ENCODE peak calls at places on chromosomes 3 and 15, in four cellular contexts. One of them, this sample, is unnamed.

GRCh38 chr15:59274126-59274970 is 67.7 kb downstream of the LDHAL6B start:
- DNase-seq in cardiac muscle cell: peak; percentile 70
- DNase-seq in foreskin fibroblast: peak; percentile 33
- DNase-seq in progenitor cell of endocrine pancreas: no peak
- DNase-seq in this sample: no peak

GRCh38 chr3:194313642-194314430 is 37.3 kb downstream of the CPN2 start:
- DNase-seq in foreskin fibroblast: no peak
- DNase-seq in progenitor cell of endocrine pancreas: no peak
- DNase-seq in cardiac muscle cell: peak; percentile 77
- DNase-seq in this sample: no peak

GRCh38 chr3:147572970-147573340 is 163.8 kb downstream of the ZIC1 start:
- DNase-seq in foreskin fibroblast: no peak
- DNase-seq in cardiac muscle cell: no peak
- DNase-seq in progenitor cell of endocrine pancreas: no peak
- DNase-seq in this sample: no peak

GRCh38 chr3:48695113-48695753 is 9.5 kb upstream of the NCKIPSD start:
- DNase-seq in foreskin fibroblast: peak; percentile 56
- DNase-seq in progenitor cell of endocrine pancreas: no peak
- DNase-seq in cardiac muscle cell: peak; percentile 81
- DNase-seq in this sample: no peak

GRCh38 chr3:81279481-81280273 is 481.8 kb downstream of the GBE1 start:
- DNase-seq in foreskin fibroblast: no peak
- DNase-seq in cardiac muscle cell: peak; percentile 11
- DNase-seq in progenitor cell of endocrine pancreas: no peak
- DNase-seq in this sample: no peak

GRCh38 chr3:51384730-51385473 is at the start of gene MANF:
- DNase-seq in progenitor cell of endocrine pancreas: peak; percentile 94
- DNase-seq in foreskin fibroblast: peak; percentile 99
- DNase-seq in cardiac muscle cell: peak; percentile 99
- DNase-seq in this sample: peak; percentile 90

GRCh38 chr3:35929158-35929557 is 289.8 kb downstream of the ARPP21 start:
- DNase-seq in foreskin fibroblast: peak; percentile 64
- DNase-seq in cardiac muscle cell: peak; percentile 32
- DNase-seq in progenitor cell of endocrine pancreas: no peak
- DNase-seq in this sample: no peak

GRCh38 chr3:149648525-149648924 is 9.3 kb downstream of the WWTR1 start:
- DNase-seq in foreskin fibroblast: no peak
- DNase-seq in cardiac muscle cell: peak; percentile 67
- DNase-seq in progenitor cell of endocrine pancreas: no peak
- DNase-seq in this sample: no peak

GRCh38 chr15:88385078-88385700 is 82.0 kb downstream of the MRPL46 start:
- DNase-seq in cardiac muscle cell: no peak
- DNase-seq in progenitor cell of endocrine pancreas: no peak
- DNase-seq in foreskin fibroblast: no peak
- DNase-seq in this sample: no peak

GRCh38 chr3:15467227-15468181 is 40.1 kb downstream of the EAF1 start:
- DNase-seq in progenitor cell of endocrine pancreas: no peak
- DNase-seq in foreskin fibroblast: no peak
- DNase-seq in cardiac muscle cell: peak; percentile 9
- DNase-seq in this sample: no peak

GRCh38 chr3:64084640-64085039 is 61.3 kb upstream of the PSMD6 start:
- DNase-seq in progenitor cell of endocrine pancreas: no peak
- DNase-seq in foreskin fibroblast: peak; percentile 70
- DNase-seq in cardiac muscle cell: peak; percentile 28
- DNase-seq in this sample: no peak

GRCh38 chr3:12284591-12284990 is 4.3 kb upstream of the PPARG start:
- DNase-seq in foreskin fibroblast: no peak
- DNase-seq in progenitor cell of endocrine pancreas: no peak
- DNase-seq in cardiac muscle cell: no peak
- DNase-seq in this sample: no peak

GRCh38 chr15:74907277-74907870 is 723 bp upstream of the FAM219B start:
- DNase-seq in foreskin fibroblast: no peak
- DNase-seq in cardiac muscle cell: peak; percentile 17
- DNase-seq in progenitor cell of endocrine pancreas: no peak
- DNase-seq in this sample: no peak

GRCh38 chr15:64979252-64979710 is 10.4 kb downstream of the SPG21 start:
- DNase-seq in progenitor cell of endocrine pancreas: no peak
- DNase-seq in cardiac muscle cell: no peak
- DNase-seq in foreskin fibroblast: no peak
- DNase-seq in this sample: no peak

GRCh38 chr3:45773044-45773443 is 23.3 kb downstream of the SLC6A20 start:
- DNase-seq in cardiac muscle cell: no peak
- DNase-seq in progenitor cell of endocrine pancreas: no peak
- DNase-seq in foreskin fibroblast: no peak
- DNase-seq in this sample: no peak

GRCh38 chr3:78390221-78390620 is 1350.3 kb downstream of the ROBO2 start:
- DNase-seq in cardiac muscle cell: no peak
- DNase-seq in progenitor cell of endocrine pancreas: no peak
- DNase-seq in foreskin fibroblast: no peak
- DNase-seq in this sample: no peak

GRCh38 chr15:63283126-63283525 is 5.7 kb downstream of the APH1B start:
- DNase-seq in cardiac muscle cell: no peak
- DNase-seq in progenitor cell of endocrine pancreas: no peak
- DNase-seq in foreskin fibroblast: no peak
- DNase-seq in this sample: no peak

GRCh38 chr15:60646595-60646994 is 167.7 kb upstream of the ICE2 start:
- DNase-seq in progenitor cell of endocrine pancreas: no peak
- DNase-seq in foreskin fibroblast: no peak
- DNase-seq in cardiac muscle cell: no peak
- DNase-seq in this sample: no peak

GRCh38 chr3:156051651-156052050 is 68.7 kb upstream of the KCNAB1 start:
- DNase-seq in cardiac muscle cell: no peak
- DNase-seq in progenitor cell of endocrine pancreas: no peak
- DNase-seq in foreskin fibroblast: no peak
- DNase-seq in this sample: no peak

GRCh38 chr3:151581046-151581445 is 120.2 kb upstream of the IGSF10 start:
- DNase-seq in foreskin fibroblast: no peak
- DNase-seq in progenitor cell of endocrine pancreas: no peak
- DNase-seq in cardiac muscle cell: peak; percentile 30
- DNase-seq in this sample: no peak

GRCh38 chr3:94036909-94037507 is 8.6 kb upstream of the STX19 start:
- DNase-seq in cardiac muscle cell: peak; percentile 51
- DNase-seq in foreskin fibroblast: peak; percentile 30
- DNase-seq in progenitor cell of endocrine pancreas: no peak
- DNase-seq in this sample: no peak

GRCh38 chr15:41928100-41928499 is 34.2 kb upstream of the SPTBN5 start:
- DNase-seq in progenitor cell of endocrine pancreas: no peak
- DNase-seq in cardiac muscle cell: no peak
- DNase-seq in foreskin fibroblast: no peak
- DNase-seq in this sample: no peak

GRCh38 chr15:85810075-85810474 is 15.3 kb upstream of the KLHL25 start:
- DNase-seq in foreskin fibroblast: no peak
- DNase-seq in progenitor cell of endocrine pancreas: no peak
- DNase-seq in cardiac muscle cell: no peak
- DNase-seq in this sample: no peak

GRCh38 chr3:185210621-185211157 is 43.2 kb downstream of the EHHADH start:
- DNase-seq in progenitor cell of endocrine pancreas: no peak
- DNase-seq in cardiac muscle cell: no peak
- DNase-seq in foreskin fibroblast: no peak
- DNase-seq in this sample: no peak

GRCh38 chr3:39432342-39432741 is 25.8 kb downstream of the RPSA start:
- DNase-seq in progenitor cell of endocrine pancreas: no peak
- DNase-seq in foreskin fibroblast: no peak
- DNase-seq in cardiac muscle cell: no peak
- DNase-seq in this sample: no peak

GRCh38 chr15:86772369-86773059 is 692.8 kb downstream of the AGBL1 start:
- DNase-seq in cardiac muscle cell: no peak
- DNase-seq in foreskin fibroblast: no peak
- DNase-seq in progenitor cell of endocrine pancreas: no peak
- DNase-seq in this sample: no peak

GRCh38 chr3:183488343-183488742 is 59.9 kb upstream of the MCF2L2 start:
- DNase-seq in foreskin fibroblast: no peak
- DNase-seq in progenitor cell of endocrine pancreas: no peak
- DNase-seq in cardiac muscle cell: no peak
- DNase-seq in this sample: no peak

GRCh38 chr3:183489455-183490210 is 61.2 kb upstream of the MCF2L2 start:
- DNase-seq in cardiac muscle cell: peak; percentile 23
- DNase-seq in foreskin fibroblast: no peak
- DNase-seq in progenitor cell of endocrine pancreas: no peak
- DNase-seq in this sample: no peak

GRCh38 chr3:183491109-183491922 is 62.9 kb upstream of the MCF2L2 start:
- DNase-seq in foreskin fibroblast: no peak
- DNase-seq in cardiac muscle cell: no peak
- DNase-seq in progenitor cell of endocrine pancreas: no peak
- DNase-seq in this sample: no peak

GRCh38 chr3:183490653-183491052 is 62.2 kb upstream of the MCF2L2 start:
- DNase-seq in progenitor cell of endocrine pancreas: no peak
- DNase-seq in cardiac muscle cell: no peak
- DNase-seq in foreskin fibroblast: no peak
- DNase-seq in this sample: no peak

DNA sequence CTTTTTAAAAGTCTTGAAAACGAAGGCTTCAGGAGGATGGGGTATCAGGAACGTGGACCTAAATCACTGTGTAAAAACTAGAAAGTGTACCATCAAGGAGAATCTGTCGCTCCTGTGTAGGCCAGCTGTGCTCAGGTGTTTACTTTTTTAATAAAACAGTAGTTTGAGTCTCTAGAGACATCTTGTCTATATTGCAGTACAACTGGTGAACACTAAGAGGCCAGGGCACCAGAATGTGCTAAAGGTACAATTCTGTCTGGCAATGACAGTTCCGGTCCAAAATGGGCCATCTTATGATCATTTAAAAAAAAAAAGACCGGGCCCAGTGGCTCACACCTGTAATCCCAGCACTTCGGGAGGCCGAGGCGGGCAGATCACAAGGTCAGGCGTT is 61.8 kb upstream of the MCF2L2 start:
- DNase-seq in cardiac muscle cell: no peak
- DNase-seq in progenitor cell of endocrine pancreas: no peak
- DNase-seq in foreskin fibroblast: no peak
- DNase-seq in this sample: no peak
- TF ChIP-seq CTCF in cardiac muscle cell: no peak
- TF ChIP-seq CTCF in progenitor cell of endocrine pancreas: no peak
- TF ChIP-seq CTCF in foreskin fibroblast: no peak
- TF ChIP-seq CTCF in this sample: peak; percentile 28

GRCh38 chr3:125202197-125202596 is 10.4 kb downstream of the SLC12A8 start:
- DNase-seq in foreskin fibroblast: no peak
- DNase-seq in progenitor cell of endocrine pancreas: no peak
- DNase-seq in cardiac muscle cell: peak; percentile 31
- DNase-seq in this sample: no peak
- TF ChIP-seq CTCF in foreskin fibroblast: no peak
- TF ChIP-seq CTCF in progenitor cell of endocrine pancreas: no peak
- TF ChIP-seq CTCF in cardiac muscle cell: peak; percentile 31
- TF ChIP-seq CTCF in this sample: peak; percentile 36

DNA sequence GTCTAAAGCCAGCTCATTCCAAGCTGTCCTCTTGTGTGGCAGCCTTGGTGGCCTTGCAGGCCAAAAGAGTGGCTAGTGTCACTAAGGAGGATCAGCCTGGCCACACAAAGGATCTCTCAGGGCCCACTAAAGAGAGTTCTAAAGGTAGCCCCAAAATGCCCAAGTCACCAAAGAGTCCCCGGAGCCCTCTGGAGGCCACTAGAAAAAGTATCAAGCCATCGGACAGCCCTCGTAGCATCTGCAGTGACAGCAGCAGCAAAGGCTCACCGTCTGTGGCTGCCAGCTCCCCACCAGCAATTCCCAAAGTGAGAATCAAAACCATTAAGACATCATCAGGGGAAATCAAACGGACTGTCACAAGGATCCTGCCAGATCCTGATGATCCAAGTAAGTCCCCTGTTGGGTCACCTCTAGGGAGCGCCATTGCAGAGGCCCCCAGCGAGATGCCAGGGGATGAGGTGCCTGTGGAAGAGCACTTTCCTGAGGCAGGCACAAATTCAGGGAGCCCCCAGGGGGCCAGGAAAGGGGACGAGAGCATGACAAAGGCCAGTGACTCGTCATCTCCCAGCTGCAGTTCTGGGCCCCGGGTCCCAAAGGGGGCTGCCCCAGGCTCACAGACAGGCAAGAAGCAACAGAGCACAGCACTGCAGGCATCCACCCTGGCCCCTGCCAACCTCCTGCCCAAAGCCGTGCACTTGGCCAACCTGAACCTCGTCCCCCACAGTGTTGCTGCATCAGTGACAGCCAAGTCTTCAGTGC is 33.5 kb upstream of the ALPK3 start:
- DNase-seq in foreskin fibroblast: no peak
- DNase-seq in progenitor cell of endocrine pancreas: no peak
- DNase-seq in cardiac muscle cell: no peak
- DNase-seq in this sample: no peak
- TF ChIP-seq CTCF in foreskin fibroblast: no peak
- TF ChIP-seq CTCF in progenitor cell of endocrine pancreas: no peak
- TF ChIP-seq CTCF in cardiac muscle cell: no peak
- TF ChIP-seq CTCF in this sample: no peak

GRCh38 chr3:189146842-189147241 is 24.9 kb upstream of the TPRG1 start:
- DNase-seq in cardiac muscle cell: no peak
- DNase-seq in foreskin fibroblast: no peak
- DNase-seq in progenitor cell of endocrine pancreas: no peak
- DNase-seq in this sample: no peak

GRCh38 chr3:189143321-189143720 is 28.4 kb upstream of the TPRG1 start:
- DNase-seq in progenitor cell of endocrine pancreas: no peak
- DNase-seq in cardiac muscle cell: no peak
- DNase-seq in foreskin fibroblast: no peak
- DNase-seq in this sample: no peak

GRCh38 chr3:189148090-189148507 is 23.7 kb upstream of the TPRG1 start:
- DNase-seq in cardiac muscle cell: peak; percentile 77
- DNase-seq in progenitor cell of endocrine pancreas: peak; percentile 53
- DNase-seq in foreskin fibroblast: peak; percentile 56
- DNase-seq in this sample: peak; percentile 64

GRCh38 chr3:189142527-189142926 is 29.2 kb upstream of the TPRG1 start:
- DNase-seq in progenitor cell of endocrine pancreas: no peak
- DNase-seq in cardiac muscle cell: no peak
- DNase-seq in foreskin fibroblast: no peak
- DNase-seq in this sample: no peak

DNA sequence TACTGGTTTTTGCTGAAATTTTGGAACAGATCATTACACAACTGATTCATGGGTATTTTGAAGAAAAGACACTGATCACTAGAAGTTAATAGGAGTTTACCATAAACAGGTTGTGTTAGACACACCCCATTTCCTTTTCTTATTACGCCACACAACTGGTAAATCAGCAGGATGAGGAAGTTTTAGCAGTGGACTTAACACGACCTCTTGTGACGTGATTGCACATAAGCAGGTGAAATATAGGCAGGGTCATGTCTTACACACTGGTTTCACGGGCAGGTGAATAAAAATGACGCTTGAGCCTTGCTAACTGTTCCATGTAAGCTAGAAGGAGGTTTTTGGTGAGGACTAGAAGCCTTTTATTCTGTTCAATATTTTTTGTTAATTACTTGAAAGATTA is 27.1 kb upstream of the TPRG1 start:
- DNase-seq in cardiac muscle cell: peak; percentile 68
- DNase-seq in progenitor cell of endocrine pancreas: no peak
- DNase-seq in foreskin fibroblast: peak; percentile 3
- DNase-seq in this sample: no peak
- TF ChIP-seq CTCF in cardiac muscle cell: peak; percentile 29
- TF ChIP-seq CTCF in progenitor cell of endocrine pancreas: no peak
- TF ChIP-seq CTCF in foreskin fibroblast: no peak
- TF ChIP-seq CTCF in this sample: no peak

DNA sequence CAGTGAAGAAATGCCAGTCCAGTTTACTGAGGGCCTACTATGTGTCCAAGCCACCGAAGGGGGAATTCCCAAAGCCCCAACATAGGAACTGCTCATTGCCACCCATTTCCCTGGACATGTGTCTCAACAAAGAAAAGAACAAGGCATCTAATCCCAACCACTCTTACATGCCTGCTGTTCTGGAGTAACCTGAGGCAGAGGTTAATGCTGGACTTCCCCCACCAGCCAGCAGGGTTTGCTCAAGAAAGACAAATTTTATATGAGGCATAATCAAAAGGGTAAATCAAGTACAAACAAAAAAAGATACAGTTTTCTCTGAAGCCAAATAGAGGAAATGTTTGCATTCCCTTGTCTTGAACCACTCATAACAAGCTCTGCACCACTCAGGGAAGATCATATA is 4.1 kb downstream of the ADCY5 start:
- DNase-seq in progenitor cell of endocrine pancreas: no peak
- DNase-seq in cardiac muscle cell: no peak
- DNase-seq in foreskin fibroblast: no peak
- DNase-seq in this sample: no peak
- TF ChIP-seq CTCF in progenitor cell of endocrine pancreas: peak; percentile 34
- TF ChIP-seq CTCF in cardiac muscle cell: no peak
- TF ChIP-seq CTCF in foreskin fibroblast: no peak
- TF ChIP-seq CTCF in this sample: peak; percentile 24